ENCODE peak calls at places on chromosome 14, in seven cellular contexts. I, L, B, W, K, G and U are unnamed samples.
A peak's percentile ranks its signal among the peaks of the same experiment; 100 is the strongest.

GRCh38 chr14:88765130-88765529 is 27.6 kb downstream of the EML5 start:
- DNase-seq in K (no peak), G (no peak), L (no peak), B (no peak), I (no peak), W (no peak), U (no peak)

GRCh38 chr14:93941293-93941910 is 14.3 kb downstream of the FAM181A start:
- DNase-seq in I (no peak), W (no peak), L (peak; percentile 58), B (peak; percentile 58), K (peak; percentile 81), G (peak; percentile 94), U (no peak)

GRCh38 chr14:60064491-60065072 is 27.1 kb upstream of the PCNX4 start:
- DNase-seq in B (no peak), W (peak; percentile 37), I (no peak), L (peak; percentile 6), K (peak; percentile 20), G (peak; percentile 33), U (no peak)

GRCh38 chr14:49861581-49861922 is 9.0 kb upstream of the NEMF start:
- DNase-seq in B (peak; percentile 83), L (peak; percentile 59), W (peak; percentile 80), K (no peak), I (peak; percentile 78), G (peak; percentile 55), U (no peak)

GRCh38 chr14:95495538-95496025 is 20.9 kb downstream of the SYNE3 start:
- DNase-seq in B (peak; percentile 64), L (no peak), I (no peak), G (no peak), W (no peak), K (no peak), U (peak; percentile 36)

GRCh38 chr14:63467440-63468072 is 75.6 kb downstream of the PPP2R5E start:
- DNase-seq in G (no peak), W (no peak), K (no peak), B (no peak), L (no peak), I (no peak), U (no peak)

GRCh38 chr14:23559010-23559920 is 3.2 kb downstream of the THTPA start:
- DNase-seq in G (peak; percentile 48), B (peak; percentile 83), L (peak; percentile 41), I (peak; percentile 78), W (peak; percentile 93), K (peak; percentile 60), U (no peak)

GRCh38 chr14:75249251-75249957 is 29.2 kb upstream of the FOS start:
- DNase-seq in K (no peak), B (no peak), I (peak; percentile 95), W (peak; percentile 61), G (peak; percentile 51), L (peak; percentile 93), U (no peak)

GRCh38 chr14:60102389-60102788 is 10.7 kb downstream of the PCNX4 start:
- DNase-seq in G (no peak), B (no peak), K (no peak), I (no peak), W (no peak), L (no peak), U (no peak)

GRCh38 chr14:95953111-95953724 is 76.6 kb downstream of the TUNAR start:
- DNase-seq in G (no peak), B (no peak), W (peak; percentile 86), I (no peak), L (no peak), K (peak; percentile 13), U (no peak)

GRCh38 chr14:98082833-98083232 is 1189.2 kb downstream of the BCL11B start:
- DNase-seq in L (no peak), K (no peak), I (no peak), G (no peak), W (peak; percentile 1), B (no peak), U (no peak)

GRCh38 chr14:68810173-68811153 is 17.6 kb upstream of the ZFP36L1 start:
- DNase-seq in L (no peak), G (no peak), I (no peak), B (no peak), W (no peak), K (no peak), U (no peak)

GRCh38 chr14:26401170-26401968 is 196.5 kb downstream of the NOVA1 start:
- DNase-seq in K (no peak), B (no peak), L (peak; percentile 87), W (no peak), G (peak; percentile 46), I (no peak), U (no peak)